ENCODE peak calls at places on chromosome 11, in four cellular contexts. W, T, U and O are unnamed samples.

GRCh38 chr11:107457205-107457557 is 444 bp downstream of the CWF19L2 start:
- DNase-seq in U (no peak), T (no peak), W (no peak), O (peak; percentile 5)

GRCh38 chr11:18730020-18730419 is 4.0 kb upstream of the IGSF22 start:
- DNase-seq in U (no peak), W (no peak), T (no peak), O (no peak)

GRCh38 chr11:16783321-16783801 is 44.9 kb downstream of the C11orf58 start:
- DNase-seq in W (no peak), U (peak; percentile 46), T (no peak), O (no peak)

GRCh38 chr11:25860677-25861445 is 471.1 kb upstream of the ANO3 start:
- DNase-seq in W (no peak), T (no peak), U (no peak), O (no peak)

GRCh38 chr11:124769804-124770774 is 8.0 kb upstream of the ESAM start:
- DNase-seq in T (no peak), U (no peak), W (peak; percentile 62), O (no peak)

GRCh38 chr11:121582296-121582695 is 129.5 kb upstream of the SORL1-AS1 start:
- DNase-seq in U (no peak), T (no peak), W (no peak), O (peak; percentile 18)

GRCh38 chr11:64237484-64237951 is 3.1 kb downstream of the VEGFB start:
- DNase-seq in T (peak; percentile 96), U (no peak), W (no peak), O (no peak)

GRCh38 chr11:114171257-114172054 is 111.9 kb downstream of the ZBTB16 start:
- DNase-seq in T (peak; percentile 98), W (no peak), U (peak; percentile 93), O (no peak)

GRCh38 chr11:65934014-65934413 is 11.3 kb upstream of the TSGA10IP start:
- DNase-seq in U (no peak), W (no peak), T (no peak), O (no peak)

GRCh38 chr11:101401245-101401644 is 182.6 kb downstream of the TRPC6 start:
- DNase-seq in U (no peak), T (no peak), W (no peak), O (no peak)

GRCh38 chr11:63762662-63763505 is 5.7 kb downstream of the ZFTA start:
- DNase-seq in T (peak; percentile 61), U (peak; percentile 85), W (no peak), O (no peak)

GRCh38 chr11:44308923-44309482 is 936 bp downstream of the ALX4 start:
- DNase-seq in U (no peak), W (no peak), T (no peak), O (no peak)

GRCh38 chr11:11243258-11243789 is 109.7 kb downstream of the CSNK2A3 start:
- DNase-seq in W (no peak), U (peak; percentile 84), T (no peak), O (no peak)

GRCh38 chr11:17415523-17416104 is 27.2 kb upstream of the KCNJ11 start:
- DNase-seq in T (no peak), U (no peak), W (no peak), O (no peak)

GRCh38 chr11:93212094-93212493 is 14.3 kb upstream of the SLC36A4 start:
- DNase-seq in U (no peak), T (no peak), W (no peak), O (no peak)

GRCh38 chr11:58495906-58496305 is 12.0 kb downstream of the OR5B21 start:
- DNase-seq in W (no peak), T (no peak), U (no peak), O (no peak)

GRCh38 chr11:126343051-126343450 is 12.4 kb upstream of the ST3GAL4 start:
- DNase-seq in W (no peak), T (no peak), U (no peak), O (no peak)

GRCh38 chr11:67558084-67558772 is 25.4 kb upstream of the GSTP1 start:
- DNase-seq in W (no peak), T (no peak), U (no peak), O (no peak)

GRCh38 chr11:93493252-93493897 is 49.8 kb downstream of the SMCO4 start:
- DNase-seq in W (no peak), T (peak; percentile 91), U (no peak), O (no peak)

GRCh38 chr11:131770801-131771200 is 400.4 kb downstream of the NTM start:
- DNase-seq in W (no peak), T (no peak), U (no peak), O (no peak)

GRCh38 chr11:10314199-10315072 is 9.6 kb downstream of the ADM start:
- DNase-seq in T (no peak), W (peak; percentile 87), U (no peak), O (no peak)

GRCh38 chr11:36452231-36452630 is 57.8 kb downstream of the TRAF6 start:
- DNase-seq in U (no peak), T (no peak), W (no peak), O (no peak)

GRCh38 chr11:71268706-71269321 is 16.4 kb upstream of the SHANK2 start:
- DNase-seq in T (peak; percentile 62), W (no peak), U (peak; percentile 42), O (no peak)

GRCh38 chr11:17972987-17973386 is 39.9 kb downstream of the SERGEF start:
- DNase-seq in U (peak; percentile 75), T (no peak), W (peak; percentile 62), O (no peak)

GRCh38 chr11:81749245-81749644 is 984.4 kb downstream of the FAM181B start:
- DNase-seq in U (no peak), T (no peak), W (no peak), O (no peak)

GRCh38 chr11:81744336-81745116 is 989.1 kb downstream of the FAM181B start:
- DNase-seq in W (no peak), T (no peak), U (peak; percentile 62), O (no peak)
- H3K4me3 ChIP-seq in W (no peak overlapping the region), T (no peak overlapping the region), U (no peak overlapping the region), O (no peak overlapping the region)

GRCh38 chr11:15673408-15673811 is 558.7 kb downstream of the INSC start:
- DNase-seq in T (no peak), W (no peak), U (no peak), O (no peak)

GRCh38 chr11:15672822-15673221 is 558.1 kb downstream of the INSC start:
- DNase-seq in U (no peak), W (no peak), T (no peak), O (no peak)

GRCh38 chr11:15677181-15677580 is 562.5 kb downstream of the INSC start:
- DNase-seq in W (no peak), T (no peak), U (no peak), O (no peak)

GRCh38 chr11:15675683-15676082 is 561.0 kb downstream of the INSC start:
- DNase-seq in U (no peak), W (no peak), T (no peak), O (no peak)

DNA sequence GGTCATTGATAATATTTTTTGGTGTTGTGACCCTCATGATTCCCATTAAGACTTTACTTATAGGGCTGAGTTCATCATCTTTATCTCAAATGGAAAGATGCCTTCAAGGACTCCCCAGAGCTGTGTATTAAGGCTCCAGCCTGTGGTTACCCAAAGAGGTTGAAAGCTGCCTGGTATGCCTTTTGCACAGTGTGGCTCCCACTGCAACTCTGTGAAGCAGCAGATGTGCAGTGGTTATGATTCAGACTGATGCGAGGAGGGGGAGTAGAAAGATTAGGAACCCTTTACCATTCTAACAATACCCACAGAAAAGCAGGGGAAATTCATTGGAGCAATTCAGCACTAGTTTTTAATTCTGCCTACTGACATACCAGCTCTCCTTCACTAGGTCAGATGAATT is 560.0 kb downstream of the INSC start:
- DNase-seq in T (no peak), U (no peak), W (no peak), O (no peak)
- H3K9me3 ChIP-seq in T (no peaks in the 10 kb centered on the region), U (no peaks in the 10 kb centered on the region), W (peaks cover 8% of the 10 kb centered on the region), O (no peaks in the 10 kb centered on the region)

GRCh38 chr11:86148339-86148738 is 79.5 kb upstream of the PICALM start:
- DNase-seq in T (no peak), W (no peak), U (no peak), O (no peak)

GRCh38 chr11:86147004-86147403 is 78.1 kb upstream of the PICALM start:
- DNase-seq in T (no peak), W (no peak), U (no peak), O (no peak)

GRCh38 chr11:86141645-86142569 is 73.0 kb upstream of the PICALM start:
- DNase-seq in U (no peak), T (no peak), W (no peak), O (no peak)

GRCh38 chr11:86143429-86144030 is 74.6 kb upstream of the PICALM start:
- DNase-seq in U (no peak), W (no peak), T (no peak), O (peak; percentile 28)

DNA sequence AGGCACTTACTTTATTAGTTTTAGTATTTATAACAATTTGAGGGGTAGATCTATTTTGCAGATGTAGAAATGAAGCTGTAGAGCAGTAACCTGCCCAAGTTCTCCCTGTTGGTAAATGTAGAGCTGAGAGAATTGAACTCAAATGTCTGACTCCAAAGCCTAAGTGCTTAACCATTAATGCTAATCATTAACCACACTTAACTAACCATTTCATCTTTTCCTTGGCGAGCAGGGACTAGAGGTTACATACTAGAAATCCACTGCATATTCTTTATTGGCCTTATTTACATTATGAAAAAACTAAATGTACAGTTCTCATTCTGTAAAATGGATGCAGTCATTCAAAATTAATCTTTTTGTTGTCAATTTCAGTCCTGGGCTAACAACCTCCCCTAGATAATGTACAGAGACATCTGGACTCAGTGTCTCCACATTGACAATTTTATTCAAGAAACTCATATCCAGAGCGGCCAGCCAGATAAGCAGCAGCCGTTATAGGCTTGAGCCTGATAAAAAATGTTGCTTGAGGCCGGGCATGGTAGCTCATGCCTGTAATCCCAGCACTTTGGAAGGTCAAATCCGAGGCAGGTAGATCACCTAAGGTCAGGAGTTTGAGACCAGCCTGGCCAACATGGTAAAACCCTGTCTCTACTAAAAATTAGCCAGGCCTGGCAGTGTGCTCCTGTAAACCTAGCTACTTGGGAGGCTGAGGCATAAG is 76.7 kb upstream of the PICALM start:
- DNase-seq in T (no peak), U (no peak), W (no peak), O (no peak)
- H3K27ac ChIP-seq in T (peak overlapping the region; percentile 49), U (no peak overlapping the region), W (peak overlapping the region; percentile 49), O (no peak overlapping the region)

GRCh38 chr11:134125507-134125906 is 56.6 kb downstream of the JAM3 start:
- DNase-seq in W (no peak), T (no peak), U (no peak), O (no peak)
- H3K4me3 ChIP-seq in W (no peak overlapping the region), T (no peak overlapping the region), U (peak overlapping the region; percentile 50), O (no peak overlapping the region)

GRCh38 chr11:75986966-75987365 is 172.0 kb downstream of the UVRAG start:
- DNase-seq in T (no peak), W (no peak), U (no peak), O (no peak)
- H3K9me3 ChIP-seq in T (no peaks in the 10 kb centered on the region), W (no peaks in the 10 kb centered on the region), U (no peaks in the 10 kb centered on the region), O (no peaks in the 10 kb centered on the region)

GRCh38 chr11:14942735-14943134 is 29.4 kb downstream of the CALCA start:
- DNase-seq in W (no peak), U (no peak), T (no peak), O (no peak)
- H3K27ac ChIP-seq in W (no peak overlapping the region), U (no peak overlapping the region), T (no peak overlapping the region), O (no peak overlapping the region)